ENCODE peak calls at places on chromosomes 6 and 20, in four cellular contexts. V is tibial nerve, K is PC-3, B is MM.1S. S is an unnamed sample. For H3K4me1, the result is how much of the 10 kb centered on the place peaks cover.

GRCh38 chr20:11001767-11002540 is 328.2 kb upstream of the JAG1 start:
- DNase-seq in K (peak), B (no peak), V (no peak), S (no peak)

GRCh38 chr6:170177383-170178265 is 113.3 kb downstream of the DLL1 start:
- DNase-seq in V (no peak), K (no peak), B (no peak), S (peak)

GRCh38 chr6:169865346-169866139 is 114.1 kb downstream of the ERMARD start:
- DNase-seq in K (no peak), B (no peak), V (no peak), S (no peak)

GRCh38 chr6:113855500-113856010 is 1.6 kb upstream of the MARCKS start:
- DNase-seq in V (peak), B (peak), K (peak), S (peak)

GRCh38 chr6:110628330-110628729 is 151.9 kb upstream of the SLC22A16 start:
- DNase-seq in K (peak), V (no peak), B (no peak), S (no peak)

GRCh38 chr20:45890077-45890996 is 671 bp downstream of the NEURL2 start:
- DNase-seq in V (peak), B (no peak), K (no peak), S (peak)

GRCh38 chr6:14596410-14596809 is 478.8 kb downstream of the CD83 start:
- DNase-seq in K (peak), V (peak), B (no peak), S (no peak)

GRCh38 chr20:5767493-5768098 is 17.4 kb downstream of the SHLD1 start:
- DNase-seq in B (no peak), V (no peak), K (no peak), S (no peak)

GRCh38 chr6:84522135-84522535 is 242.3 kb downstream of the TBX18 start:
- DNase-seq in V (peak), B (no peak), K (peak), S (no peak)

GRCh38 chr6:87645080-87645479 is 55.1 kb downstream of the ORC3 start:
- DNase-seq in K (no peak), B (peak), V (no peak), S (no peak)

GRCh38 chr6:118574051-118574865 is 26.2 kb downstream of the PLN start:
- DNase-seq in B (no peak), K (no peak), V (no peak), S (no peak)

GRCh38 chr20:15200139-15200538 is 862.7 kb upstream of the FLRT3 start:
- DNase-seq in B (no peak), K (peak), V (no peak), S (no peak)

GRCh38 chr20:43910564-43910963 is 4.1 kb upstream of the TOX2 start:
- DNase-seq in V (no peak), K (no peak), B (peak), S (no peak)

GRCh38 chr6:81886157-81886556 is 133.7 kb upstream of the TENT5A start:
- DNase-seq in K (no peak), V (no peak), B (no peak), S (no peak)

GRCh38 chr20:25315418-25316210 is 67.7 kb downstream of the PYGB start:
- DNase-seq in K (peak), V (no peak), B (no peak), S (peak)

GRCh38 chr20:760751-761417 is 7.4 kb downstream of the SLC52A3 start:
- DNase-seq in B (peak), V (no peak), K (no peak), S (no peak)

GRCh38 chr6:116190550-116190949 is 63.3 kb downstream of the TSPYL4 start:
- DNase-seq in V (no peak), K (no peak), B (no peak), S (no peak)

GRCh38 chr6:36098920-36099647 is 31.2 kb upstream of the MAPK13 start:
- DNase-seq in B (no peak), K (no peak), V (no peak), S (no peak)

GRCh38 chr20:1209447-1210387 is 6.5 kb downstream of the C20orf202 start:
- DNase-seq in B (no peak), V (no peak), K (peak), S (no peak)

GRCh38 chr6:16276991-16277981 is 38.9 kb downstream of the GMPR start:
- DNase-seq in B (peak), V (peak), K (peak), S (peak)

GRCh38 chr6:113194090-113194489 is 663.1 kb upstream of the MARCKS start:
- DNase-seq in V (no peak), K (no peak), B (no peak), S (no peak)

GRCh38 chr6:34888874-34889555 is at the start of gene ANKS1A:
- DNase-seq in B (peak), K (peak), V (peak), S (peak)

GRCh38 chr20:9551808-9552550 is 37.6 kb downstream of the LAMP5 start:
- DNase-seq in B (no peak), V (no peak), K (peak), S (no peak)

GRCh38 chr20:38000293-38000692 is 33.0 kb downstream of the TTI1 start:
- DNase-seq in K (no peak), B (no peak), V (no peak), S (no peak)

DNA sequence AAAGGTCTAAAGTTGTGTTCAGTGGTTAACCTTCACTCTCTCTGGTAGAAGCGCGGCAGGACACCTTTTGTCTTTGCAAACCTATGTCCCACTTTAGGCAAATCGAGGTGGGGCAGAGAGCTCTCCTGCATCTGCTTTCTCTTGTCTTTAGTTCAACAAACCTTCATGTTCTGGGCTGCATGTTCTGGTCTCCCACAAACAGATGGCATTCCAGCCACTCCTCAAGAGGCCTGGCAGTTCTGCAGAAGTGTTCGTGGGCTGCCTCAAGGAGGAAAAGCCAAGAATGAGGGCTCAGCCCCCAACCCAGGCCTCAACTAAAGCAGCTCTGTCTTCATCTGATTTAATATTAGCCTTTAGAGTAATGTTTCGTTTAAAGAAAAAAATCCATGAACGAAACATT is 82.2 kb downstream of the SOD2 start:
- DNase-seq in K (no peak), B (no peak), V (no peak), S (no peak)
- H3K4me1 ChIP-seq in K (under half), B (under half), V (under half), S (under half)

GRCh38 chr20:3797592-3798404 is 1.7 kb downstream of the CDC25B start:
- DNase-seq in V (no peak), B (peak), K (peak), S (peak)
- H3K4me3 ChIP-seq in V (peak), B (peak), K (peak), S (peak)

GRCh38 chr6:40551966-40552365 is 35.2 kb downstream of the LRFN2 start:
- DNase-seq in V (no peak), K (no peak), B (no peak), S (no peak)

GRCh38 chr6:40555092-40555491 is 32.1 kb downstream of the LRFN2 start:
- DNase-seq in K (no peak), V (no peak), B (no peak), S (no peak)

GRCh38 chr6:40552926-40553325 is 34.2 kb downstream of the LRFN2 start:
- DNase-seq in B (no peak), K (no peak), V (no peak), S (no peak)

GRCh38 chr6:40545954-40546353 is 41.2 kb downstream of the LRFN2 start:
- DNase-seq in V (no peak), K (no peak), B (no peak), S (no peak)

DNA sequence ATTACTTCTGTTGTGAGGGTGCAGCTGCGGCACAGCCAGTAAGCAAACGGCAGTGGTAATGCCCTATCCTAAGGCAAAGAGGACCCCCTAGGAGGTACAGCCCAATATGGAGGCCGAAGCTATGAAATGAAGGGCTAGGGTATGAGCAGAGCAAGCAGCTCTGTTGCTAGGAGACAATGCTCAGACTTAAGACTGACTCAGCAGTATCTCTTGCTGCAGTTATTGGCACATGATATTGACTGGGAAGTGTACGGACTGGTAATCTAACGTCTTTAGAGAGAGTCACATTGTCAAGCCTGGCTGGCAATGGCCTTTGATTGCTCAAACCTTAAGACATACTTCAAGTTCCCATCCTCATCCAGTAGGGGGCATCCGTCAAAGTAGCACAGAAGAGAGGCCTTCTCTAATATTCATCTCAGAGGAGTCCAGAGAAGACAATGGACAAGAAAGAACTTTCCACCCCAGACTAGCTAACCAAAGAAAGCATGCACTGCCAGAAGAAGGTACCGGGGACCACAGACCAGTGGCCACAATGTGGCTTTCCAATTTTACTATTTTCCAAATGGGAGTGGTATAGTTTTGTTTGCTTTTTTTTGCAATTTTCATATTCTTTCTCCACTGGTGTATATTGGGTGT is 37.0 kb downstream of the LRFN2 start:
- DNase-seq in B (peak), V (peak), K (peak), S (no peak)
- TF ChIP-seq CTCF in B (peak), V (peak), K (peak), S (peak)

GRCh38 chr20:3800256-3800877 is 4.3 kb downstream of the CDC25B start:
- DNase-seq in V (no peak), B (no peak), K (no peak), S (no peak)
- H3K4me1 ChIP-seq in V (under half), B (under half), K (under half), S (half or more)

DNA sequence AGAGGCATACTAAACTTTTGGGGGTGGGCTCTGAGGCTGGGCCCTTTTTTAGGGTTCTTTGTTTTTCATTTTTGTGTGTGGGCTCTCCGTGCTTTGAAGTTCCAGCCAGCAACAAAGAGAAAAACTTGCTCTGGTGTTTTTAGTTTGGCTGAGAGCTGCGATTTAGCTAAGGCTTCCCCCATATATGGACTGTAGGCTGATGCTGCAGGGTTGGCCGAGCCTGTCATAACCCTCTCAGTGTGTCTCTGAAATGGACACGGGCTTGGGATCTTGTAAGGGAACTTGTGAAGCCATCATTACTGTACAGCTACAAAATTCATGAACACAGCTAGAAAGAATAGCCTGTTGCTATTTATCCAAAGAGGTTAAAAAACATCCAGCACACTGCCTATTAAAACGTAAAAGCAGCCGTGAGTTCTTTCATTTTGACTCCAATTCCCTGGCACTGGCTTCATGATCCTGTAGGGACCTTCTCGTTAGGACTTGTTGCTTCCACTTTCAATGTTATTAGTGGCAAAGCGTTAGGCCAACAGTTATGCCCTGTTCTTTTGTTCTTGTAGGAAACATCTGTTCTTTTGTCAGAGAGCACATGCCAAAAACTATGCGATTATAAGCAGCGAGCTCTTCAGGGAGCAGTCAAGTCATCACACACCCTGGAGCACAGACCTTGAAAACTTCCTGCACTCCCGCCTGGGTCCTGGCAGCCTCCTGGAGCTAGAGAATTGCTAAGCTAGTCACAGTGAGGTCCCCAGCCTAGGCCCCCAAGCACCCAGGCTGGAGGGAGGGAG is 609.7 kb upstream of the ARID1B start:
- DNase-seq in B (no peak), V (peak), K (no peak), S (no peak)
- H3K4me3 ChIP-seq in B (no peak), V (peak), K (no peak), S (peak)